ENCODE peak calls at places on chromosomes 2 and 18, in ten cellular contexts. T is left ventricle myocardium superior; B is epithelial cell of esophagus; H is A172; U is mesothelial cell of epicardium; D is fibroblast of villous mesenchyme; S is Kasumi-1; Z is activated CD4-positive, CD25-positive, alpha-beta regulatory T cell treated with anti-CD3 and anti-CD28 coated beads, Interleukin-2, amount 50 U/mL, for 16 hours; M is tibial nerve; C is sciatic nerve. L is an unnamed sample.

GRCh38 chr2:141341444-141341843 is 789.4 kb downstream of the LRP1B start:
- DNase-seq in H (peak), Z (no peak), U (no peak), C (no peak), S (no peak), M (no peak), B (peak), D (peak), T (no peak), L (no peak)

GRCh38 chr18:45253973-45254372 is 361.3 kb upstream of the SLC14A2 start:
- DNase-seq in D (no peak), U (no peak), C (no peak), B (no peak), H (no peak), Z (no peak), M (no peak), T (peak), S (no peak), L (no peak)

GRCh38 chr2:239815638-239816035 is 209.5 kb downstream of the NDUFA10 start:
- DNase-seq in B (no peak), U (no peak), Z (no peak), C (peak), H (no peak), T (no peak), D (no peak), M (no peak), S (no peak), L (no peak)

GRCh38 chr2:197209742-197210408 is 100.7 kb downstream of the ANKRD44 start:
- DNase-seq in Z (no peak), C (no peak), B (peak), H (peak), T (no peak), M (no peak), U (no peak), D (no peak), S (no peak), L (no peak)

GRCh38 chr2:175619591-175619990 is 382.5 kb downstream of the LNPK start:
- DNase-seq in C (no peak), U (no peak), B (no peak), T (no peak), H (no peak), Z (no peak), M (no peak), D (no peak), S (no peak), L (no peak)

GRCh38 chr2:236642584-236643291 is 73.1 kb downstream of the ACKR3 start:
- DNase-seq in M (peak), U (peak), T (peak), D (peak), C (peak), Z (no peak), H (peak), B (peak), S (no peak), L (peak)

GRCh38 chr18:7177131-7177744 is 53.7 kb upstream of the LRRC30 start:
- DNase-seq in B (peak), Z (no peak), M (peak), H (peak), T (no peak), U (peak), S (peak), D (peak), C (peak), L (no peak)

GRCh38 chr18:40414155-40414754 is 1540.8 kb upstream of the PIK3C3 start:
- DNase-seq in H (peak), C (no peak), B (peak), S (no peak), Z (no peak), T (no peak), U (no peak), D (no peak), M (no peak), L (no peak)

GRCh38 chr2:71510196-71510807 is 56.9 kb downstream of the DYSF start:
- DNase-seq in Z (peak), M (peak), U (peak), D (peak), B (peak), S (peak), H (peak), C (peak), T (peak), L (no peak)

GRCh38 chr2:128505150-128505490 is 186.5 kb upstream of the HS6ST1 start:
- DNase-seq in C (peak), S (no peak), T (no peak), Z (no peak), D (no peak), M (no peak), H (no peak), U (no peak), B (no peak), L (no peak)

GRCh38 chr18:24678626-24679025 is 218.2 kb downstream of the HRH4 start:
- DNase-seq in C (no peak), U (no peak), M (no peak), Z (no peak), S (no peak), D (no peak), T (no peak), H (no peak), B (no peak), L (no peak)

GRCh38 chr2:189411860-189412259 is 29.4 kb upstream of the WDR75 start:
- DNase-seq in U (no peak), M (no peak), Z (no peak), T (no peak), H (no peak), B (peak), C (no peak), S (no peak), D (peak), L (no peak)

GRCh38 chr18:57813245-57813644 is 10.1 kb upstream of the ATP8B1 start:
- DNase-seq in U (no peak), M (no peak), S (no peak), Z (no peak), T (no peak), B (peak), H (peak), C (no peak), D (peak), L (peak)

GRCh38 chr2:1854747-1855146 is 110.4 kb upstream of the PXDN start:
- DNase-seq in H (peak), U (peak), Z (no peak), B (no peak), T (no peak), D (peak), S (no peak), M (peak), C (no peak), L (no peak)

GRCh38 chr18:62505669-62506494 is 16.9 kb upstream of the ZCCHC2 start:
- DNase-seq in M (no peak), U (no peak), H (no peak), S (peak), C (no peak), T (no peak), D (peak), B (no peak), Z (no peak), L (no peak)

GRCh38 chr2:119197529-119198266 is 25.9 kb upstream of the STEAP3 start:
- DNase-seq in M (no peak), H (no peak), Z (no peak), T (no peak), D (peak), U (no peak), B (no peak), S (no peak), C (no peak), L (no peak)

GRCh38 chr2:138364554-138365162 is 136.9 kb upstream of the SPOPL start:
- DNase-seq in C (no peak), U (no peak), D (peak), T (no peak), B (peak), H (peak), S (no peak), Z (no peak), M (no peak), L (no peak)

GRCh38 chr2:68263632-68264031 is 11.3 kb upstream of the PPP3R1 start:
- DNase-seq in D (no peak), U (no peak), Z (no peak), S (no peak), C (no peak), M (no peak), H (no peak), B (no peak), T (no peak), L (no peak)

GRCh38 chr2:83459456-83459855 is 999.6 kb downstream of the SUCLG1 start:
- DNase-seq in Z (no peak), U (no peak), C (no peak), B (no peak), D (no peak), S (no peak), H (no peak), T (no peak), M (no peak), L (no peak)

GRCh38 chr2:113122364-113122763 is 5.0 kb upstream of the IL1RN start:
- DNase-seq in T (no peak), Z (no peak), U (no peak), C (no peak), M (no peak), B (no peak), D (no peak), H (no peak), S (no peak), L (no peak)

GRCh38 chr2:241926541-241927311 is 57.2 kb downstream of the RTP5 start:
- DNase-seq in U (no peak), Z (no peak), B (no peak), D (no peak), H (no peak), C (no peak), M (no peak), S (no peak), T (no peak), L (no peak)

GRCh38 chr18:63832470-63832869 is 55.0 kb upstream of the SERPINB2 start:
- DNase-seq in S (no peak), M (no peak), C (no peak), Z (no peak), B (peak), T (no peak), U (no peak), D (peak), H (peak), L (no peak)

GRCh38 chr2:234414591-234414990 is 82.3 kb downstream of the ARL4C start:
- DNase-seq in M (no peak), S (no peak), D (peak), C (no peak), U (no peak), Z (no peak), H (peak), B (no peak), T (no peak), L (no peak)

GRCh38 chr2:206164261-206164862 is 4.7 kb downstream of the EEF1B2 start:
- DNase-seq in S (peak), C (no peak), T (no peak), H (peak), M (peak), U (peak), Z (peak), B (peak), D (peak), L (peak)

GRCh38 chr2:29202819-29203495 is 87.7 kb downstream of the CLIP4 start:
- DNase-seq in Z (no peak), T (no peak), C (no peak), U (no peak), S (no peak), B (no peak), H (no peak), D (peak), M (no peak), L (no peak)

GRCh38 chr2:169799555-169799954 is 884 bp downstream of the SSB start:
- DNase-seq in D (peak), C (no peak), S (peak), B (peak), H (no peak), Z (no peak), T (no peak), U (no peak), M (no peak), L (no peak)

GRCh38 chr2:219417374-219417773 is 803 bp upstream of the DES start:
- DNase-seq in T (peak), D (no peak), C (no peak), S (no peak), H (no peak), U (no peak), B (no peak), M (no peak), Z (no peak), L (no peak)

GRCh38 chr2:16522031-16522818 is 143.4 kb downstream of the CYRIA start:
- DNase-seq in S (no peak), M (no peak), H (no peak), Z (no peak), C (no peak), T (no peak), D (no peak), B (no peak), U (peak), L (no peak)

GRCh38 chr2:88628569-88628939 is 1.3 kb upstream of the EIF2AK3 start:
- DNase-seq in D (no peak), S (no peak), U (no peak), C (no peak), T (no peak), Z (no peak), M (no peak), H (no peak), B (no peak), L (no peak)

GRCh38 chr2:10304458-10305253 is 2.0 kb downstream of the HPCAL1 start:
- DNase-seq in S (no peak), B (no peak), T (peak), M (no peak), H (no peak), C (no peak), U (no peak), D (peak), Z (no peak), L (no peak)

L was measured in SW 1271.